ENCODE peak calls at places on chromosomes 3 and 15, in eight cellular contexts. X is OCI-LY7, A is MM.1S, O is K562, K is mammary epithelial cell, I is SK-N-SH, H is fibroblast of lung, P is GM23248. Z is an unnamed sample.

GRCh38 chr3:86948840-86949239 is 42.1 kb downstream of the VGLL3 start:
- DNase-seq in X (no peak), A (no peak), O (no peak), K (peak; percentile 88), I (no peak), H (peak; percentile 84), P (peak; percentile 89), Z (no peak)

GRCh38 chr3:122092460-122093165 is 37.5 kb downstream of the CD86 start:
- DNase-seq in X (peak; percentile 56), A (peak; percentile 51), O (peak; percentile 18), K (peak; percentile 37), I (no peak), H (no peak), P (peak; percentile 66), Z (peak; percentile 23)

GRCh38 chr15:45919806-45920205 is 285.0 kb downstream of the SQOR start:
- DNase-seq in X (no peak), A (no peak), O (no peak), K (peak; percentile 74), I (no peak), H (peak; percentile 9), P (peak; percentile 1), Z (peak; percentile 68)

GRCh38 chr3:23474580-23475357 is 271.6 kb downstream of the UBE2E2 start:
- DNase-seq in X (no peak), A (no peak), O (no peak), K (no peak), I (no peak), H (no peak), P (peak; percentile 1), Z (no peak)

GRCh38 chr15:33153548-33153947 is 41.0 kb downstream of the FMN1 start:
- DNase-seq in X (no peak), A (no peak), O (no peak), K (no peak), I (no peak), H (no peak), P (no peak), Z (no peak)

GRCh38 chr3:6860911-6861330 is at the start of gene GRM7:
- DNase-seq in X (no peak), A (no peak), O (no peak), K (no peak), I (peak; percentile 85), H (no peak), P (no peak), Z (peak; percentile 60)

GRCh38 chr3:167840247-167840646 is 104.7 kb downstream of the SERPINI1 start:
- DNase-seq in X (no peak), A (no peak), O (no peak), K (no peak), I (no peak), H (no peak), P (no peak), Z (no peak)

GRCh38 chr3:49804141-49805041 is 1.3 kb downstream of the INKA1 start:
- DNase-seq in X (no peak), A (no peak), O (no peak), K (peak; percentile 25), I (no peak), H (no peak), P (no peak), Z (no peak)

GRCh38 chr3:122258757-122259371 is 66.2 kb upstream of the CSTA start:
- DNase-seq in X (peak; percentile 82), A (peak; percentile 88), O (peak; percentile 8), K (peak; percentile 58), I (peak; percentile 66), H (peak; percentile 46), P (peak; percentile 87), Z (peak; percentile 79)

DNA sequence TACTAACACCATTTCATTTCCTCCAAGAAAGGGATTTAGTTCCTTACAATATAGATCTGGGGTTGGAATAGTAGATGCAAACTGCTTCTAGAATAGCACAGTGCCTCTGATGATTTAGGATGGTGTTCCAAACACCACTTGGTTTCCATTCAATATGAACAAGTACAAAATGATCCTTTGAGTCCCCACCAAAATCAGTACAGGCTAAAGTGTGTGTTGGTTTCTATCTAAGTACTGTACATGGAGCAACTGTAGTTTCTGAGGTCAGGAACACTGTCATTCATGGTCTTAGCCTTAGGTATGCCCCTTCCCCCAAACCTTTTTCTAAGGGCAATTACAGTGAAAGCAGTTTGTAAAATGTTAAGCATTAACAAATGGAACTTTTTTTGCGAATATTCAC is 162.3 kb downstream of the TNIK start:
- DNase-seq in X (no peak), A (no peak), O (no peak), K (no peak), I (no peak), H (no peak), P (no peak), Z (no peak)
- H3K79me2 ChIP-seq in X (no peaks in the 10 kb centered on the region), A (no peaks in the 10 kb centered on the region), O (no peaks in the 10 kb centered on the region), K (no peaks in the 10 kb centered on the region), I (peaks cover 33% of the 10 kb centered on the region), H (no peaks in the 10 kb centered on the region), P (no peaks in the 10 kb centered on the region), Z (no peaks in the 10 kb centered on the region)

GRCh38 chr3:42148982-42149432 is 57.9 kb downstream of the TRAK1 start:
- DNase-seq in X (no peak), A (no peak), O (peak; percentile 87), K (no peak), I (peak; percentile 86), H (peak; percentile 89), P (peak; percentile 83), Z (peak; percentile 93)
- H3K79me2 ChIP-seq in X (peaks cover 64% of the 10 kb centered on the region), A (peaks cover 59% of the 10 kb centered on the region), O (no peaks in the 10 kb centered on the region), K (peaks cover 66% of the 10 kb centered on the region), I (no peaks in the 10 kb centered on the region), H (peaks cover 1% of the 10 kb centered on the region), P (peaks cover 98% of the 10 kb centered on the region), Z (peaks cover 29% of the 10 kb centered on the region)

DNA sequence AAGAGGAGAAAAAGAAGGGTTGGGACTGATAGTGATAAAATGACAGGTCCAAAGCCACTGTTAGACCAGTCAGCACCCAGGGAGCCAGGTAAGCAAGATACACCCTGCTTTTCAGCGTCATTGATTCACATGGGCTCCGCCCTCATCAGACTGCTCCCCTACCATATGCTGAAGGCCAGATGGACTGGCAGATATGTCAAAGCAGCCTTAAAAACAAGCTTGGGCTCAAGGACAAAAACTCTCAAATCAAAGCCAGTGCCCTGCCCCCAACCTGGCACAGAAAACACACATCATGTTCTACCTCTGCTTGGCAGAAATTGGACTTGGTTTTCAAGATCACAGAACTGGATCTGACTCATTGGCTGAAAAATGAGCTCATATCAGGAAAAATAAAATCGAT is 33.4 kb downstream of the SH3BP5 start:
- DNase-seq in X (no peak), A (no peak), O (peak; percentile 74), K (no peak), I (no peak), H (no peak), P (no peak), Z (no peak)
- H3K79me2 ChIP-seq in X (no peaks in the 10 kb centered on the region), A (no peaks in the 10 kb centered on the region), O (peaks cover 4% of the 10 kb centered on the region), K (peaks cover 10% of the 10 kb centered on the region), I (no peaks in the 10 kb centered on the region), H (no peaks in the 10 kb centered on the region), P (peaks cover 86% of the 10 kb centered on the region), Z (peaks cover 5% of the 10 kb centered on the region)

GRCh38 chr3:95343228-95343627 is 1280.4 kb downstream of the NSUN3 start:
- DNase-seq in X (no peak), A (peak; percentile 89), O (no peak), K (no peak), I (no peak), H (no peak), P (no peak), Z (peak; percentile 56)
- H3K79me2 ChIP-seq in X (no peaks in the 10 kb centered on the region), A (no peaks in the 10 kb centered on the region), O (no peaks in the 10 kb centered on the region), K (no peaks in the 10 kb centered on the region), I (no peaks in the 10 kb centered on the region), H (no peaks in the 10 kb centered on the region), P (no peaks in the 10 kb centered on the region), Z (no peaks in the 10 kb centered on the region)

GRCh38 chr3:31804251-31805051 is 176.6 kb downstream of the OSBPL10 start:
- DNase-seq in X (no peak), A (no peak), O (no peak), K (no peak), I (no peak), H (peak; percentile 41), P (no peak), Z (no peak)
- H3K79me2 ChIP-seq in X (peaks cover 68% of the 10 kb centered on the region), A (no peaks in the 10 kb centered on the region), O (no peaks in the 10 kb centered on the region), K (peaks cover 77% of the 10 kb centered on the region), I (no peaks in the 10 kb centered on the region), H (no peaks in the 10 kb centered on the region), P (no peaks in the 10 kb centered on the region), Z (peaks cover 9% of the 10 kb centered on the region)

GRCh38 chr3:52281980-52282801 is 3.7 kb upstream of the WDR82 start:
- DNase-seq in X (peak; percentile 18), A (no peak), O (no peak), K (no peak), I (no peak), H (no peak), P (peak; percentile 60), Z (no peak)

GRCh38 chr3:52278510-52279069 is at the start of gene WDR82:
- DNase-seq in X (peak; percentile 94), A (peak; percentile 92), O (peak; percentile 87), K (peak; percentile 91), I (peak; percentile 98), H (peak; percentile 91), P (peak; percentile 97), Z (peak; percentile 99)

GRCh38 chr3:52280046-52280445 is 1.6 kb upstream of the WDR82 start:
- DNase-seq in X (no peak), A (no peak), O (no peak), K (peak; percentile 23), I (peak; percentile 68), H (peak; percentile 60), P (peak; percentile 54), Z (peak; percentile 68)

GRCh38 chr3:52277071-52277964 is 1.1 kb downstream of the WDR82 start:
- DNase-seq in X (peak; percentile 75), A (peak; percentile 64), O (no peak), K (peak; percentile 40), I (peak; percentile 77), H (peak; percentile 68), P (peak; percentile 77), Z (peak; percentile 85)

GRCh38 chr3:52277972-52278509 is 408 bp downstream of the WDR82 start:
- DNase-seq in X (peak; percentile 73), A (peak; percentile 63), O (peak; percentile 66), K (no peak), I (peak; percentile 80), H (peak; percentile 44), P (peak; percentile 81), Z (peak; percentile 78)
- H3K79me2 ChIP-seq in X (peaks cover 51% of the 10 kb centered on the region), A (peaks cover 54% of the 10 kb centered on the region), O (peaks cover 68% of the 10 kb centered on the region), K (peaks cover 54% of the 10 kb centered on the region), I (peaks cover 58% of the 10 kb centered on the region), H (peaks cover 51% of the 10 kb centered on the region), P (peaks cover 60% of the 10 kb centered on the region), Z (peaks cover 58% of the 10 kb centered on the region)

Z was measured in hepatocyte.